ENCODE peak calls at places on chromosome 4, in five cellular contexts. K is fibroblast of pulmonary artery, W is amniotic stem cell, G is EL, S is NCI-H2029. R is an unnamed sample.

GRCh38 chr4:182918791-182919302 is 1.7 kb upstream of the DCTD start:
- DNase-seq in K (no peak), W (no peak), G (no peak), S (no peak), R (no peak)

GRCh38 chr4:48483777-48484493 is 792 bp downstream of the SLC10A4 start:
- DNase-seq in K (no peak), W (no peak), G (no peak), S (no peak), R (peak; percentile 27)

GRCh38 chr4:101349346-101350064 is 2.2 kb upstream of the PPP3CA start:
- DNase-seq in K (peak; percentile 50), W (no peak), G (peak; percentile 29), S (peak; percentile 76), R (no peak)

GRCh38 chr4:7945709-7946380 is 6.2 kb upstream of the AFAP1 start:
- DNase-seq in K (no peak), W (no peak), G (no peak), S (no peak), R (no peak)

GRCh38 chr4:133866328-133866699 is 335.3 kb downstream of the PABPC4L start:
- DNase-seq in K (peak; percentile 17), W (no peak), G (no peak), S (no peak), R (no peak)

GRCh38 chr4:92265066-92265465 is 38.7 kb upstream of the GRID2 start:
- DNase-seq in K (peak; percentile 73), W (no peak), G (no peak), S (no peak), R (no peak)

GRCh38 chr4:101239685-101240084 is 107.6 kb downstream of the PPP3CA start:
- DNase-seq in K (no peak), W (no peak), G (peak; percentile 11), S (no peak), R (peak; percentile 49)

GRCh38 chr4:13588954-13589353 is 38.6 kb downstream of the BOD1L1 start:
- DNase-seq in K (no peak), W (no peak), G (no peak), S (no peak), R (no peak)

GRCh38 chr4:100805547-100805946 is 287.7 kb upstream of the EMCN start:
- DNase-seq in K (no peak), W (no peak), G (no peak), S (no peak), R (no peak)

GRCh38 chr4:95124906-95125504 is 367.2 kb downstream of the BMPR1B start:
- DNase-seq in K (peak; percentile 84), W (peak; percentile 16), G (peak; percentile 33), S (no peak), R (peak; percentile 59)

GRCh38 chr4:87326460-87326859 is 3.8 kb upstream of the HSD17B13 start:
- DNase-seq in K (no peak), W (no peak), G (no peak), S (no peak), R (no peak)

GRCh38 chr4:60366661-60367060 is 833.5 kb upstream of the ADGRL3 start:
- DNase-seq in K (no peak), W (no peak), G (no peak), S (no peak), R (no peak)

GRCh38 chr4:80266902-80267380 is 477 bp downstream of the FGF5 start:
- DNase-seq in K (peak; percentile 61), W (no peak), G (peak; percentile 69), S (no peak), R (peak; percentile 59)

GRCh38 chr4:182242793-182243192 is 409 bp upstream of the TENM3 start:
- DNase-seq in K (peak; percentile 59), W (no peak), G (peak; percentile 78), S (no peak), R (no peak)

GRCh38 chr4:71186566-71187398 is 152.0 kb upstream of the SLC4A4 start:
- DNase-seq in K (no peak), W (peak; percentile 50), G (peak; percentile 75), S (peak; percentile 24), R (no peak)

GRCh38 chr4:84697615-84698201 is 114.8 kb downstream of the CDS1 start:
- DNase-seq in K (no peak), W (no peak), G (peak; percentile 16), S (no peak), R (no peak)

GRCh38 chr4:113090954-113091353 is 41.5 kb downstream of the ANK2 start:
- DNase-seq in K (no peak), W (no peak), G (no peak), S (no peak), R (no peak)

GRCh38 chr4:3675251-3676115 is 90.7 kb upstream of the ADRA2C start:
- DNase-seq in K (no peak), W (no peak), G (no peak), S (no peak), R (no peak)

GRCh38 chr4:109979932-109980717 is 67.4 kb downstream of the EGF start:
- DNase-seq in K (peak; percentile 25), W (no peak), G (peak; percentile 86), S (no peak), R (no peak)

GRCh38 chr4:169253904-169254303 is 16.9 kb downstream of the SH3RF1 start:
- DNase-seq in K (peak; percentile 72), W (no peak), G (peak; percentile 87), S (no peak), R (peak; percentile 40)

GRCh38 chr4:88360256-88360655 is 18.4 kb upstream of the HERC6 start:
- DNase-seq in K (no peak), W (no peak), G (no peak), S (no peak), R (no peak)

GRCh38 chr4:138734746-138735145 is 280.8 kb upstream of the NOCT start:
- DNase-seq in K (peak; percentile 88), W (no peak), G (peak; percentile 62), S (peak; percentile 33), R (peak; percentile 26)

GRCh38 chr4:76569225-76569624 is 134.2 kb downstream of the SHROOM3 start:
- DNase-seq in K (no peak), W (no peak), G (no peak), S (no peak), R (peak; percentile 16)

GRCh38 chr4:953574-953915 is 19.8 kb downstream of the DGKQ start:
- DNase-seq in K (no peak), W (no peak), G (no peak), S (no peak), R (no peak)

GRCh38 chr4:184282251-184282713 is 64.6 kb upstream of the ENPP6 start:
- DNase-seq in K (no peak), W (no peak), G (no peak), S (peak; percentile 60), R (no peak)

GRCh38 chr4:8835521-8836365 is 35.9 kb downstream of the HMX1 start:
- DNase-seq in K (no peak), W (no peak), G (no peak), S (no peak), R (no peak)

GRCh38 chr4:52996261-52997131 is 134.4 kb downstream of the RASL11B start:
- DNase-seq in K (peak; percentile 93), W (no peak), G (peak; percentile 17), S (no peak), R (peak; percentile 61)

GRCh38 chr4:17490575-17491059 is 21.3 kb downstream of the QDPR start:
- DNase-seq in K (no peak), W (no peak), G (no peak), S (peak; percentile 83), R (no peak)

GRCh38 chr4:8560265-8561047 is 19.7 kb upstream of the GPR78 start:
- DNase-seq in K (no peak), W (no peak), G (peak; percentile 53), S (no peak), R (no peak)

GRCh38 chr4:53019485-53020382 is 157.6 kb downstream of the RASL11B start:
- DNase-seq in K (peak; percentile 70), W (peak; percentile 24), G (peak; percentile 72), S (no peak), R (no peak)

GRCh38 chr4:53659112-53659511 is 67.8 kb upstream of the LNX1 start:
- DNase-seq in K (no peak), W (no peak), G (no peak), S (no peak), R (no peak)

GRCh38 chr4:38131371-38132139 is 171.4 kb downstream of the PTTG2 start:
- DNase-seq in K (peak; percentile 52), W (no peak), G (no peak), S (no peak), R (no peak)

GRCh38 chr4:156169011-156169410 is 215.3 kb upstream of the CTSO start:
- DNase-seq in K (peak; percentile 89), W (peak; percentile 58), G (peak; percentile 90), S (no peak), R (peak; percentile 86)

GRCh38 chr4:59249110-59249509 is 1951.0 kb upstream of the ADGRL3 start:
- DNase-seq in K (no peak), W (no peak), G (no peak), S (no peak), R (no peak)

GRCh38 chr4:153246446-153247115 is 42.3 kb downstream of the TRIM2 start:
- DNase-seq in K (no peak), W (no peak), G (no peak), S (peak; percentile 70), R (no peak)

GRCh38 chr4:145930592-145930991 is 8.0 kb downstream of the ZNF827 start:
- DNase-seq in K (no peak), W (no peak), G (no peak), S (no peak), R (no peak)

R was measured in OCI-M1.